ENCODE peak calls at places on chromosomes 3 and 15, in seven cellular contexts. Z is gastrocnemius medialis; P is cardiac muscle cell; L is body of pancreas; M is CD8-positive, alpha-beta memory T cell; Q is endodermal cell; U is CD8-positive, alpha-beta T cell. R is an unnamed sample. For H3K9me3, the result is how much of the 10 kb centered on the place peaks cover.

GRCh38 chr3:149330609-149331008 is 2.8 kb downstream of the TM4SF18 start:
- DNase-seq in Z (no peak), U (no peak), P (no peak), Q (no peak), L (no peak), M (no peak), R (no peak)

GRCh38 chr3:57434041-57434440 is 110.1 kb downstream of the DNAH12 start:
- DNase-seq in M (no peak), Z (no peak), U (no peak), L (no peak), P (peak), Q (no peak), R (no peak)

GRCh38 chr15:90101130-90101968 is 919 bp downstream of the IDH2 start:
- DNase-seq in U (no peak), Q (peak), Z (peak), M (peak), L (peak), P (peak), R (peak)

GRCh38 chr3:15221574-15222217 is 15.7 kb downstream of the CAPN7 start:
- DNase-seq in P (no peak), U (no peak), L (no peak), Q (no peak), Z (no peak), M (no peak), R (no peak)

GRCh38 chr15:71713191-71713798 is 97.1 kb upstream of the NR2E3 start:
- DNase-seq in U (no peak), L (no peak), Z (no peak), Q (peak), M (no peak), P (no peak), R (no peak)

GRCh38 chr3:4745240-4745620 is 234.0 kb upstream of the BHLHE40 start:
- DNase-seq in M (no peak), L (no peak), U (no peak), P (no peak), Q (no peak), Z (no peak), R (no peak)

GRCh38 chr3:58383476-58383875 is 50.2 kb downstream of the PDHB start:
- DNase-seq in L (no peak), U (no peak), P (no peak), M (no peak), Q (no peak), Z (no peak), R (no peak)

GRCh38 chr3:187811580-187812250 is 66.4 kb upstream of the BCL6 start:
- DNase-seq in P (no peak), U (no peak), Q (peak), L (no peak), M (no peak), Z (no peak), R (no peak)

GRCh38 chr3:49908378-49909199 is 4.9 kb upstream of the MST1R start:
- DNase-seq in Q (peak), P (no peak), L (no peak), U (no peak), M (no peak), Z (no peak), R (no peak)

GRCh38 chr3:122560680-122561079 is 3.4 kb downstream of the PARP9 start:
- DNase-seq in Z (no peak), U (peak), P (peak), L (peak), M (peak), Q (peak), R (no peak)

GRCh38 chr3:61521229-61521628 is 40.1 kb upstream of the PTPRG start:
- DNase-seq in Q (no peak), Z (no peak), L (no peak), M (no peak), P (no peak), U (no peak), R (no peak)

GRCh38 chr15:84616235-84616634 is 15.4 kb downstream of the ZSCAN2 start:
- DNase-seq in L (peak), Q (no peak), M (no peak), P (no peak), U (no peak), Z (no peak), R (no peak)

GRCh38 chr3:130779031-130779430 is 32.4 kb upstream of the PIK3R4 start:
- DNase-seq in L (no peak), P (no peak), Q (no peak), U (no peak), Z (no peak), M (no peak), R (no peak)

GRCh38 chr3:32630266-32630665 is 54.7 kb upstream of the CNOT10 start:
- DNase-seq in Q (no peak), Z (no peak), P (no peak), L (no peak), U (no peak), M (no peak), R (no peak)

GRCh38 chr3:127669541-127670228 is 3.1 kb upstream of the ABTB1 start:
- DNase-seq in Q (no peak), Z (no peak), M (no peak), U (peak), L (no peak), P (no peak), R (no peak)

GRCh38 chr3:104564045-104564643 is 802.6 kb upstream of the ALCAM start:
- DNase-seq in L (peak), P (peak), Z (no peak), U (peak), Q (peak), M (peak), R (peak)

GRCh38 chr3:15488002-15488401 is 33.5 kb downstream of the COLQ start:
- DNase-seq in Z (no peak), U (no peak), L (no peak), P (no peak), Q (no peak), M (no peak), R (no peak)

GRCh38 chr15:54066403-54066802 is 88.2 kb downstream of the UNC13C start:
- DNase-seq in M (no peak), U (no peak), P (no peak), Z (no peak), Q (no peak), L (no peak), R (no peak)

GRCh38 chr15:49031764-49032270 is 14.4 kb downstream of the SECISBP2L start:
- DNase-seq in P (no peak), Q (no peak), L (no peak), U (no peak), M (no peak), Z (no peak), R (no peak)

GRCh38 chr3:136844726-136845125 is 17.3 kb upstream of the NCK1 start:
- DNase-seq in M (no peak), Q (no peak), Z (no peak), L (no peak), U (no peak), P (no peak), R (no peak)
- H3K9me3 ChIP-seq in M (under half), Q (under half), Z (under half), L (under half), U (under half), P (under half), R (under half)

DNA sequence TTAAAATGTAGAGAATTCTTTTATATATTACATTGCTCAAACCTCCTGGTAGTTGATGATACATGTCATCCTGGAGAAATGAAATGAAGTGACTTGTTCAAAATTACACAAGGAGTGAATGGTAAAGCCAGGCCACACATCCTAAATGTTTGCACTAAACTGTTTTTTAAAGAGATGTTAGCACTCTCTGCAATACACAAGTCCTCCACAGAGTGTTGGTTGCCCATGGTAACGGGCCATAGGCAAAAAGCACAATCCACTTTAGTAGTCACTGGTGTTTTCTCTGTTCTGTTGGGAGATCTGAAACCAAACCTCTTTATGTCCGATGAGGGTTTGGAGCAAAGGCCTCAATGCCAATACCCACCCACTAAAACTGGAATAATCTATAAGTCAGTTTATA is 907.4 kb downstream of the NTRK3 start:
- DNase-seq in Q (no peak), M (no peak), L (no peak), P (no peak), Z (no peak), U (no peak), R (no peak)
- H3K9me3 ChIP-seq in Q (under half), M (under half), L (under half), P (under half), Z (under half), U (under half), R (under half)

GRCh38 chr3:196523841-196524240 is 8.7 kb upstream of the SMCO1 start:
- DNase-seq in U (no peak), P (no peak), Z (no peak), Q (no peak), L (no peak), M (no peak), R (no peak)

GRCh38 chr3:196517142-196517808 is 2.1 kb upstream of the SMCO1 start:
- DNase-seq in Z (no peak), M (no peak), P (no peak), Q (no peak), L (no peak), U (no peak), R (no peak)

GRCh38 chr3:196517919-196518318 is 2.8 kb upstream of the SMCO1 start:
- DNase-seq in U (no peak), Z (no peak), Q (no peak), L (peak), M (no peak), P (no peak), R (no peak)

GRCh38 chr3:196518999-196519737 is 4.0 kb upstream of the SMCO1 start:
- DNase-seq in P (peak), Q (peak), U (peak), M (peak), L (peak), Z (peak), R (peak)

GRCh38 chr3:196519738-196520122 is 4.6 kb upstream of the SMCO1 start:
- DNase-seq in Q (peak), P (no peak), U (no peak), L (no peak), Z (no peak), M (peak), R (no peak)
- H3K9me3 ChIP-seq in Q (half or more), P (under half), U (under half), L (under half), Z (under half), M (under half), R (under half)

GRCh38 chr15:25208735-25209134 is 230.1 kb downstream of the UBE3A start:
- DNase-seq in U (no peak), L (no peak), Q (peak), M (no peak), P (no peak), Z (no peak), R (no peak)

GRCh38 chr15:25207369-25207768 is 231.5 kb downstream of the UBE3A start:
- DNase-seq in Z (no peak), M (no peak), U (no peak), P (no peak), L (no peak), Q (no peak), R (no peak)
- H3K9me3 ChIP-seq in Z (under half), M (under half), U (under half), P (under half), L (under half), Q (under half), R (under half)

GRCh38 chr15:99385865-99386264 is 134.6 kb downstream of the LRRC28 start:
- DNase-seq in Q (no peak), Z (no peak), L (peak), M (no peak), U (no peak), P (peak), R (no peak)
- H3K9me3 ChIP-seq in Q (under half), Z (under half), L (under half), M (under half), U (under half), P (under half), R (under half)

GRCh38 chr15:46855388-46855787 is 861.9 kb upstream of the SEMA6D start:
- DNase-seq in Q (no peak), M (no peak), L (no peak), U (no peak), Z (no peak), P (no peak), R (no peak)

GRCh38 chr15:46853600-46853999 is 863.7 kb upstream of the SEMA6D start:
- DNase-seq in Q (no peak), L (no peak), Z (no peak), P (no peak), U (no peak), M (no peak), R (no peak)

GRCh38 chr15:46854559-46854958 is 862.7 kb upstream of the SEMA6D start:
- DNase-seq in P (no peak), Q (no peak), U (no peak), Z (no peak), L (no peak), M (no peak), R (no peak)

GRCh38 chr15:46861796-46862195 is 855.5 kb upstream of the SEMA6D start:
- DNase-seq in M (no peak), L (no peak), P (no peak), U (no peak), Z (no peak), Q (no peak), R (no peak)

GRCh38 chr15:46857103-46857502 is 860.2 kb upstream of the SEMA6D start:
- DNase-seq in M (no peak), P (no peak), L (no peak), Z (no peak), Q (no peak), U (no peak), R (no peak)
- H3K9me3 ChIP-seq in M (under half), P (under half), L (under half), Z (under half), Q (under half), U (under half), R (under half)

GRCh38 chr15:34043391-34043790 is 4.4 kb upstream of the AVEN start:
- DNase-seq in P (no peak), M (no peak), U (no peak), Q (no peak), L (no peak), Z (no peak), R (no peak)

GRCh38 chr15:34049096-34049495 is 10.1 kb upstream of the AVEN start:
- DNase-seq in Q (no peak), U (no peak), Z (no peak), M (no peak), L (no peak), P (no peak), R (no peak)

GRCh38 chr15:34046471-34047145 is 7.6 kb upstream of the AVEN start:
- DNase-seq in M (no peak), Q (no peak), L (no peak), U (no peak), P (no peak), Z (no peak), R (no peak)

GRCh38 chr15:34043813-34044212 is 4.8 kb upstream of the AVEN start:
- DNase-seq in Q (no peak), P (no peak), M (no peak), U (no peak), Z (no peak), L (no peak), R (no peak)

DNA sequence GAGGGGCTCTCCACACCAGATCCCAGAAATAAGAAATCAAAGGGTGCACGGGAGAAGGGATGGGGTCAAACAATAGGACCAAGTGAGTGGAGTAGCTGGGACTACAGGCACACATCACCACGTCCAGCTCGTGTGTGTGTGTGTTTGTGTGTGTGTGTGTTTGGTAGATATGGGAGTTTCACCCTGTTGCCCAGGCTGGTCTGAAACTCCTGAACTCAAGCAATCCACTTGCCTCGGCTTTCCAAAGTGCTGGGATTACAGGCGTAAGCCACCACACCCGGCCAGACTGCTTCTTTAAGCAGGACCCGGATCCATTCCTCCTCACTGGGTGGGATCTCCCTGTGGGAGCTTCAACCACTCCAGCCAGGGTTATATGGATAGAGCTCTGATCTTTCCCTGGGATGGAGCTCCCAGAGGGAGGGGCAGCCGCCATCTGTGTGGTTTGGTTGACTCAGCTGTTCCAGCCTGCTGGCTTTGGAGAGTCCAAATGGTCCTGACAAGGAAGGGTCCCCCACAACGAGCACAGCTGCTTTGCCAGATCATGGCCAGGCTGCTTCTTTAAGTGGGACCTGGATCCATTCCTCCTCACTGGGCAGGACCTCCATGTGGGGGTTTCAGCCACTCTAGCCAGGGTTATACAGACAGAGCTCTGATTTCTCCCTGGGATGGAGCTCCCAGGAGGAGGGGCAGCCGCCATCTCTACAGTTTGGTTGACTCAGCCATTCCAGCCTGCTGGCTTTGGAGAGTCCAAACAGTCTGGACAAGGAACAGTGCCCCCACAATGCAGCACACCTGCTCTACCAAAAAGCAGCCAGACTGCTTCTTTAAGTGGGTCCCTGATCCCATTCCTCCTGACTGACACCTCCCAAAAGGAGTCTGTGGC is 9.1 kb upstream of the AVEN start:
- DNase-seq in P (no peak), U (no peak), L (no peak), M (no peak), Z (no peak), Q (no peak), R (no peak)
- H3K9me3 ChIP-seq in P (under half), U (under half), L (under half), M (under half), Z (under half), Q (under half), R (under half)

DNA sequence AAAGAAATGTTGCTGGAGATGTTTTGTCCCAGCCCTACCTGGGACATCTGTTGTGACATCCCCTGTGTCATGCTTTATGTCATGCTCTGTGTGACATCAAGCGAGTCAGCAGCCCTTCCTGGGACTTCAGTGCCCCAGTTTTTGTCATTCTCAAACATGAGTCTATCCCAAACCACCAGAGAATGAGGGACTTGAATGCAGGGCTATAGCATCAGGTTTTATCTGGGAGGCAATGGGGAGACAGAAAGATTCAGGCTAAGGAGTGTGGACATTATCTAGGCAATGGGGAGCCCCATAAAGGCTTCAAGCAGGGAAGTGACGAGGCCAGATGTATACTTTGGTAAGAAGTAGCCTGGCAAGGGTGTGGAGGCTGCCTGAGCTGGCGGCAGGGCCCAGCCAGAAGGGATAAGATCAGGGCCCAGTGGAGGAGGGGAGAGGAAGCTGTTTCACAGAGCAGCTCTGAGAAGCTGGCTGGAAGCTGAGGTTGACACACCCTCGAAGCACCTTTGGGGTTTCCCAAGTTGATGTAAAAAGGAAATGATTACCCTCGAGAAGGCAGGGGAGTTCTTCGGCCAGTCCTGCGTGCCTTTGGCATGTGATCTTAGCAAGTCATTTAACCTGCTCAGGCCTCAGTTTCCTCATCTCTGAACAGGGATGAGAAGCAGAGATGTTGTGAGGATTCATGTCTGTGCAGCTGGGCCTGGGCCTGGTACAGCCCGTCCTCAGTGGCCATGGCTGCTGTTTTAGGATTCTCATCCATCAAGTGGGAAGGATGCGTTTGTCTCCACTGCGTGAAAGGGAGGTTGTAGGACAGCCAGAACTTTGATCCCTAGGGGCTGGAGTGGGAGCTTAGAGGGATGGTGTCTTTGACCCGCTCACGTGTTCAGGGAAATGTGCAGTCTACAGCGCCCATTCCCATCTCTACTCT is 34.3 kb downstream of the IRAK2 start:
- DNase-seq in P (no peak), L (peak), U (peak), Z (peak), Q (no peak), M (peak), R (peak)
- H3K9me3 ChIP-seq in P (under half), L (under half), U (under half), Z (under half), Q (under half), M (under half), R (under half)

R was measured in T-helper 17 cell.